ENCODE peak calls at places on chromosomes 2 and 18, in four cellular contexts. E is Caco-2, V is adrenal gland, K is sigmoid colon. T is an unnamed sample.
A peak's percentile ranks its signal among the peaks of the same experiment; 100 is the strongest.

GRCh38 chr2:231662811-231663457 is 45.4 kb upstream of the PTMA start:
- DNase-seq in E (peak; percentile 72), V (no peak), K (no peak), T (no peak)

GRCh38 chr2:218000137-218000536 is 2.7 kb downstream of the TNS1 start:
- DNase-seq in E (no peak), V (peak; percentile 72), K (peak; percentile 85), T (no peak)

GRCh38 chr2:159155315-159155714 is 131.2 kb downstream of the WDSUB1 start:
- DNase-seq in E (peak; percentile 58), V (no peak), K (no peak), T (no peak)

GRCh38 chr18:79953921-79954651 is 2.6 kb upstream of the SLC66A2 start:
- DNase-seq in E (no peak), V (peak; percentile 15), K (peak; percentile 26), T (no peak)

GRCh38 chr2:220269421-220269820 is 642.0 kb downstream of the SLC4A3 start:
- DNase-seq in E (no peak), V (no peak), K (no peak), T (no peak)

GRCh38 chr2:229733606-229734205 is 19.4 kb upstream of the DNER start:
- DNase-seq in E (peak; percentile 12), V (no peak), K (no peak), T (peak; percentile 33)

GRCh38 chr2:12726271-12726670 is 9.5 kb downstream of the TRIB2 start:
- DNase-seq in E (no peak), V (no peak), K (no peak), T (no peak)

GRCh38 chr2:38415761-38416291 is 38.8 kb upstream of the ATL2 start:
- DNase-seq in E (no peak), V (no peak), K (peak; percentile 21), T (no peak)

GRCh38 chr18:58682429-58683069 is 11.3 kb downstream of the MALT1 start:
- DNase-seq in E (no peak), V (peak; percentile 68), K (no peak), T (peak; percentile 22)

GRCh38 chr2:113034016-113034415 is 18.7 kb downstream of the IL36B start:
- DNase-seq in E (no peak), V (no peak), K (no peak), T (no peak)

GRCh38 chr2:171630812-171631626 is 56.2 kb upstream of the DYNC1I2 start:
- DNase-seq in E (peak; percentile 37), V (no peak), K (no peak), T (no peak)

GRCh38 chr18:9914334-9914583 is 443 bp downstream of the VAPA start:
- DNase-seq in E (peak; percentile 76), V (no peak), K (no peak), T (no peak)

GRCh38 chr18:58829263-58829662 is 35.4 kb upstream of the ZNF532 start:
- DNase-seq in E (no peak), V (no peak), K (no peak), T (no peak)

GRCh38 chr2:211085056-211085680 is 528.8 kb downstream of the CPS1 start:
- DNase-seq in E (peak; percentile 45), V (peak; percentile 22), K (no peak), T (peak; percentile 35)

GRCh38 chr18:55500316-55501086 is 87.5 kb downstream of the TCF4 start:
- DNase-seq in E (no peak), V (no peak), K (no peak), T (no peak)

GRCh38 chr18:24228661-24229053 is 89.8 kb downstream of the CABYR start:
- DNase-seq in E (no peak), V (no peak), K (no peak), T (no peak)

GRCh38 chr2:138814123-138814883 is 34.1 kb upstream of the NXPH2 start:
- DNase-seq in E (peak; percentile 36), V (no peak), K (no peak), T (no peak)

GRCh38 chr2:26530696-26531095 is 52.8 kb upstream of the OTOF start:
- DNase-seq in E (no peak), V (no peak), K (peak; percentile 54), T (no peak)

GRCh38 chr18:48693625-48694262 is 154.9 kb downstream of the CTIF start:
- DNase-seq in E (no peak), V (no peak), K (no peak), T (no peak)

GRCh38 chr2:241291152-241291551 is 24.3 kb downstream of the HDLBP start:
- DNase-seq in E (no peak), V (no peak), K (no peak), T (no peak)

GRCh38 chr2:45067859-45068642 is 58.8 kb upstream of the SIX2 start:
- DNase-seq in E (peak; percentile 24), V (no peak), K (no peak), T (no peak)

GRCh38 chr2:9707008-9707407 is 76.2 kb upstream of the YWHAQ start:
- DNase-seq in E (no peak), V (no peak), K (no peak), T (no peak)

GRCh38 chr2:106053116-106053515 is 141.0 kb downstream of the UXS1 start:
- DNase-seq in E (no peak), V (no peak), K (no peak), T (no peak)

GRCh38 chr2:2269989-2270562 is 61.0 kb downstream of the MYT1L start:
- DNase-seq in E (no peak), V (no peak), K (no peak), T (no peak)

GRCh38 chr2:204655626-204656025 is 110.4 kb downstream of the PARD3B start:
- DNase-seq in E (no peak), V (no peak), K (no peak), T (no peak)

GRCh38 chr2:204650611-204651010 is 105.3 kb downstream of the PARD3B start:
- DNase-seq in E (no peak), V (no peak), K (no peak), T (no peak)

GRCh38 chr2:204652063-204652462 is 106.8 kb downstream of the PARD3B start:
- DNase-seq in E (no peak), V (no peak), K (no peak), T (no peak)

GRCh38 chr2:204655101-204655500 is 109.8 kb downstream of the PARD3B start:
- DNase-seq in E (no peak), V (no peak), K (no peak), T (no peak)

DNA sequence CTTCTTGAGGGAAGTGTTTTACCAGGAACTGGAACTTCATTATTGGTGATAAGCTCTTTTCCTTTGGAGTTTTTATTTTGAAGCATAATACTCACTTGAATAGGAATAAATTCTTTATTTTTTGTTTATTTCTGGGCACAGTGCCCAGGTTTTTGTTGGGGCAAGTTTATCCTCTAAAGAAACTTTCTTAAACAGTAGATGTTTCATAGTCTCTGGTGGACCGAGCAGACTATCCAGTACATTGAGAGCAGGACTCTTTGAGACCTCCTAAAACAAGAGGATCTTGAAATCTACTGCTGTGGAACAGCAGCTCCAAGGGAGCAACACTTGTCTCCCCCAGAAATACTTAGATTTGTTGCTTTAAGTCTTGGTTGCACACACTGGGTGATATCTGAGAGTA is 109.4 kb downstream of the PARD3B start:
- DNase-seq in E (no peak), V (no peak), K (no peak), T (no peak)
- H3K9me3 ChIP-seq in E (peaks cover 11% of the 10 kb centered on the region), V (no peaks in the 10 kb centered on the region), K (no peaks in the 10 kb centered on the region), T (no peaks in the 10 kb centered on the region)

GRCh38 chr2:16437189-16437588 is 228.4 kb downstream of the CYRIA start:
- DNase-seq in E (no peak), V (no peak), K (no peak), T (no peak)
- H3K4me3 ChIP-seq in E (no peak overlapping the region), V (no peak overlapping the region), K (no peak overlapping the region), T (no peak overlapping the region)

GRCh38 chr2:8258406-8258805 is 423.4 kb upstream of the ID2 start:
- DNase-seq in E (no peak), V (no peak), K (no peak), T (no peak)

GRCh38 chr2:8260213-8260612 is 421.6 kb upstream of the ID2 start:
- DNase-seq in E (no peak), V (no peak), K (no peak), T (no peak)

GRCh38 chr2:8257502-8257901 is 424.4 kb upstream of the ID2 start:
- DNase-seq in E (no peak), V (no peak), K (no peak), T (no peak)

GRCh38 chr2:8259841-8260178 is 422.0 kb upstream of the ID2 start:
- DNase-seq in E (no peak), V (no peak), K (no peak), T (no peak)

DNA sequence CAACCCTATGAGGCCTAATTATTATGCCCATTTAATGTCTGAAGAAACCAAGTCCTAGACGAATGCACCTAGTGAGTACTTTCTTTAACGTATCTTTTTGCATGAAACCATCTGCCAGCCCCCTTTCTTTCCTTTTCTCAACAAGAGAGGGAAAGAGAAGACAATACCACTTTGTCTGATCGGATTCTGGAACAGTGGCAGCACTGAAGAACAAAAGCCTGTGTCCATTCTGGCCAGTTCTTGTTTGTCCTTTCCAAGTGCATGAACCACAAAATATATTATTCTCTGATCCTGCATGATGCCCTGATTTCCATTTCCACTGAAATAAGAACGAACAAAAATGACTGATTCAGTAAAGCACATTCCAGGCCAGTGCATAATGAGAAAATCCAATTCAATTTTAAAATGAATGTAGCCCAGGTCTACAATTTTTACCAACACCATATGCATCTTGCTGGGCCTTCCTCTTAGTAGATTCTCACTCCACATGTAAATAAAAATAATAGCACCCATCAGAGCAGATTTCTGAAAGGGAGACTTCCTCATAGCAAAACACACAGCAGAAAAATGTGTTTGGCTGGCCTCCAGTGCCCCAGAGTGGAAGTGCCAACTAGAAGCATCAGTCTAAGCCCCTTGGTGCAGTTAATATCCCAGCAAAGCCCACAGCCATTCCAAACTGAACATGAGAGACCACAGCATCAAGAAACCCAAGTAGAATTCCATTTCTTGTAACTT is 422.6 kb upstream of the ID2 start:
- DNase-seq in E (no peak), V (no peak), K (no peak), T (no peak)
- H3K4me1 ChIP-seq in E (no peaks in the 10 kb centered on the region), V (no peaks in the 10 kb centered on the region), K (no peaks in the 10 kb centered on the region), T (peaks cover 1% of the 10 kb centered on the region)

DNA sequence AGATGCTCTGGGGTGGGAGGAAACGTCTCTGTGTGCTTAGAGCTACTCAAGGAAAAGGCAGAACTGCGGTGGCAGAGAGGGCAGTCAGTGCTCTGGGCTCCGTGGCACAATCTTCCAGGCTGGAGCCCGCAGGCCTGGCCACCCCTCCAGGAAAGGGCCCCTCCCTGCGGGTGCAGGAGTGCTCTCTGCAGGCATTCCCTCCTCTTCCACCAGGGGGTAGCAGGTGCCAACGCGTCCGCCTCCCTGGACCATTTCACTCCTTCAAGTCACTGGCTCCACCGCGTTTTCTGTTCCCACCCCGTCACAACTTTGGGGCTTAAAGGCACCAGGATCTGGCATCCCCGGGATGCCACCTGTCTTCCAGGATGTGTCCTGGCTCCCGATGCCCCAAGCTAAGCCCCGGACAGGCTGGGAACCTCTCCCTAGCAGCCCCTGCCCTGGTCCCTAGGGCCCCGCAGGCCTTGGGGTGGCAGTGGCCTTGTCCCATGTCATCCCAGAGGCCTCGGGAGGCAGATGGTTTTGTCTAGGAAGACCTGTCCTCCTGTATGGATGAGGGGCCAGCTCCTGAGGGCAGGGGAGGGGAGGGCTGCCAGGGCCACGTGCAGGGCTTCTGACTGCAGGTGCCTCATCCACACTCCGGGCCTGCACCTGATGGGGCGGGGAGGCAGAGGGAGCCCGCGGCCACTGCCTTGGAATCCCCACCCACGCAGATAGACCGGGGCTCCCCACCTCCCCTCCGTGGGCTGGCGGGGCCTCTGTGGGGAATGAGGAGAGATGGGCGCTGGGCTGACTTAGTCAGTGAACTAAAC is 26.4 kb downstream of the KCNIP3 start:
- DNase-seq in E (peak; percentile 47), V (no peak), K (no peak), T (no peak)
- H3K9me3 ChIP-seq in E (no peaks in the 10 kb centered on the region), V (no peaks in the 10 kb centered on the region), K (no peaks in the 10 kb centered on the region), T (no peaks in the 10 kb centered on the region)

DNA sequence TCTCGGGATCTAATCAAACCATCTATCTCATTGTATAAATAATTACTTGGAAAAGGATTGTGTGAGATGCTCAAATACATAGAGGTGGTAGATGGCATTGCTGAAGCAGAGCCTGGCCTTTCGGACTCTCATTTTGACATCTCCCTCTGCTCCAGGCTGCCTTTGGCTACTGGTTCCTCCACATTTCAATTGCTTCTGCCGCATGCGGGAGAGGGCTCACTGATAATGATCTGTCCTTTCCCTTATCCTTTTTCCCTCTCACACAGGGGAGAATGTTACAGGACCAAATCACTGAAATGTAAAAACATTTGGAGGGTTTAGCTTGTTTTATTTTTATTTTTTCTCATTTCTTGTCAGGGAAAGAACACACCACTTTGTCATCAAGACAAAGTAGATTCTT is 380.6 kb upstream of the UBE2E3 start:
- DNase-seq in E (no peak), V (no peak), K (no peak), T (no peak)
- H3K4me3 ChIP-seq in E (no peak overlapping the region), V (no peak overlapping the region), K (no peak overlapping the region), T (no peak overlapping the region)

T was measured in HAP-1.